ENCODE peak calls at places on chromosomes 4 and X, in four cellular contexts. P, U, D and V are unnamed samples.

GRCh38 chr4:40627540-40627939 is 2.1 kb downstream of the RBM47 start:
- DNase-seq in P (no peak), U (no peak), D (no peak), V (no peak)

GRCh38 chr4:73715659-73716058 is 24.7 kb upstream of the CXCL8 start:
- DNase-seq in P (no peak), U (no peak), D (no peak), V (no peak)

GRCh38 chr4:1593881-1594345 is 90.2 kb downstream of the FAM53A start:
- DNase-seq in P (no peak), U (no peak), D (no peak), V (no peak)

GRCh38 chrX:63613531-63614028 is 171.4 kb downstream of the ARHGEF9 start:
- DNase-seq in P (no peak), U (no peak), D (no peak), V (no peak)

GRCh38 chrX:30680618-30681017 is 27.4 kb downstream of the GK start:
- DNase-seq in P (no peak), U (no peak), D (no peak), V (no peak)

GRCh38 chr4:1990676-1991075 is 18.1 kb downstream of the NELFA start:
- DNase-seq in P (no peak), U (no peak), D (no peak), V (no peak)

GRCh38 chr4:134708026-134708425 is 506.4 kb upstream of the PABPC4L start:
- DNase-seq in P (no peak), U (no peak), D (no peak), V (no peak)

GRCh38 chrX:153494541-153495361 is at the start of gene BGN:
- DNase-seq in P (no peak), U (no peak), D (peak), V (peak)

GRCh38 chrX:12332786-12333347 is 194.6 kb downstream of the FRMPD4 start:
- DNase-seq in P (no peak), U (no peak), D (no peak), V (no peak)

GRCh38 chrX:12881914-12882313 is 15.0 kb downstream of the TLR7 start:
- DNase-seq in P (no peak), U (no peak), D (no peak), V (no peak)

GRCh38 chr4:113636438-113636818 is 125.1 kb downstream of the CAMK2D start:
- DNase-seq in P (peak), U (no peak), D (no peak), V (no peak)

GRCh38 chr4:88660446-88661294 is 37.0 kb downstream of the NAP1L5 start:
- DNase-seq in P (no peak), U (no peak), D (peak), V (no peak)

GRCh38 chrX:87636533-87636932 is 118.9 kb downstream of the KLHL4 start:
- DNase-seq in P (no peak), U (no peak), D (no peak), V (no peak)

GRCh38 chrX:54182194-54182863 is 725 bp downstream of the FAM120C start:
- DNase-seq in P (peak), U (peak), D (no peak), V (peak)

GRCh38 chr4:120829113-120829831 is 93.3 kb downstream of the PRDM5 start:
- DNase-seq in P (no peak), U (no peak), D (peak), V (no peak)

GRCh38 chrX:37815366-37815765 is 32.0 kb downstream of the DYNLT3 start:
- DNase-seq in P (peak), U (no peak), D (no peak), V (no peak)

GRCh38 chrX:44344194-44344593 is 722 bp upstream of the EFHC2 start:
- DNase-seq in P (peak), U (peak), D (no peak), V (no peak)

GRCh38 chr4:8912089-8912455 is 40.4 kb upstream of the HMX1 start:
- DNase-seq in P (no peak), U (no peak), D (no peak), V (no peak)

GRCh38 chrX:154799554-154800348 is 5.5 kb downstream of the MPP1 start:
- DNase-seq in P (peak), U (no peak), D (peak), V (no peak)

GRCh38 chr4:40916880-40917279 is 167.1 kb downstream of the NSUN7 start:
- DNase-seq in P (peak), U (peak), D (no peak), V (peak)

GRCh38 chr4:187215438-187215837 is 491.8 kb upstream of the FAT1 start:
- DNase-seq in P (no peak), U (no peak), D (no peak), V (no peak)